ENCODE peak calls at places on chromosomes 7 and 10, in four cellular contexts. O is heart left ventricle, G is IMR-90, D is breast epithelium. J is an unnamed sample. For H3K4me1, the result is how much of the 10 kb centered on the place peaks cover.

GRCh38 chr10:45000764-45001381 is at the start of gene ZNF22:
- DNase-seq in D (no peak), O (peak), G (peak), J (peak)

GRCh38 chr7:127678947-127679346 is 27.0 kb downstream of the SND1 start:
- DNase-seq in G (peak), O (no peak), D (no peak), J (no peak)

GRCh38 chr7:140229101-140229525 is 52.3 kb upstream of the KDM7A start:
- DNase-seq in D (no peak), G (no peak), O (no peak), J (no peak)

GRCh38 chr7:70681111-70681846 is 450.7 kb upstream of the GALNT17 start:
- DNase-seq in D (no peak), G (no peak), O (no peak), J (no peak)

GRCh38 chr10:63409465-63410027 is 56.2 kb downstream of the JMJD1C start:
- DNase-seq in D (no peak), G (peak), O (no peak), J (no peak)

GRCh38 chr7:20598479-20599419 is 16.7 kb upstream of the ABCB5 start:
- DNase-seq in G (peak), O (no peak), D (no peak), J (peak)

GRCh38 chr7:29146082-29146706 is at the start of gene CPVL:
- DNase-seq in D (no peak), G (no peak), O (peak), J (peak)

GRCh38 chr10:131081786-131082185 is 229.7 kb downstream of the TCERG1L start:
- DNase-seq in D (no peak), O (no peak), G (no peak), J (no peak)

GRCh38 chr10:13672505-13672904 is 85.7 kb downstream of the PRPF18 start:
- DNase-seq in G (no peak), O (no peak), D (no peak), J (no peak)

GRCh38 chr10:17412323-17412722 is 42.1 kb downstream of the ST8SIA6 start:
- DNase-seq in O (no peak), G (no peak), D (no peak), J (no peak)

GRCh38 chr10:102819054-102819453 is 18.2 kb downstream of the CYP17A1 start:
- DNase-seq in D (no peak), G (no peak), O (peak), J (peak)

GRCh38 chr10:58175990-58176910 is 91.4 kb downstream of the IPMK start:
- DNase-seq in G (peak), D (no peak), O (no peak), J (no peak)

GRCh38 chr10:127945335-127945734 is 38.4 kb downstream of the PTPRE start:
- DNase-seq in O (no peak), D (no peak), G (peak), J (no peak)

GRCh38 chr7:92831716-92832622 is 4.4 kb downstream of the CDK6 start:
- DNase-seq in O (no peak), G (peak), D (no peak), J (no peak)

GRCh38 chr7:18153183-18153748 is 125.6 kb upstream of the PRPS1L1 start:
- DNase-seq in O (no peak), G (no peak), D (no peak), J (no peak)

GRCh38 chr7:100079024-100079560 is 2.4 kb downstream of the ZNF3 start:
- DNase-seq in O (no peak), D (no peak), G (no peak), J (no peak)

GRCh38 chr10:119595134-119595714 is 1.5 kb downstream of the TIAL1 start:
- DNase-seq in D (no peak), G (peak), O (no peak), J (no peak)

GRCh38 chr10:17454181-17454800 is at the start of gene ST8SIA6:
- DNase-seq in G (peak), O (peak), D (no peak), J (no peak)

GRCh38 chr7:57181281-57181680 is 49.0 kb upstream of the ZNF479 start:
- DNase-seq in G (no peak), O (no peak), D (no peak), J (no peak)

GRCh38 chr7:138338361-138338760 is 121.7 kb upstream of the TRIM24 start:
- DNase-seq in G (no peak), O (peak), D (peak), J (peak)

GRCh38 chr7:129163875-129164544 is 19.5 kb downstream of the TSPAN33 start:
- DNase-seq in D (no peak), O (no peak), G (peak), J (peak)

GRCh38 chr7:1948887-1949680 is 279.0 kb downstream of the ELFN1 start:
- DNase-seq in D (no peak), O (peak), G (no peak), J (no peak)

GRCh38 chr7:7579638-7580037 is 13.0 kb downstream of the MIOS start:
- DNase-seq in D (no peak), O (no peak), G (no peak), J (no peak)

GRCh38 chr7:41029072-41029492 is 673.8 kb downstream of the INHBA start:
- DNase-seq in G (peak), D (no peak), O (no peak), J (no peak)

GRCh38 chr7:128738570-128739047 is 550 bp upstream of the CALU start:
- DNase-seq in D (no peak), O (no peak), G (no peak), J (no peak)

GRCh38 chr7:149856583-149856982 is 17.2 kb upstream of the ATP6V0E2 start:
- DNase-seq in G (no peak), D (no peak), O (no peak), J (no peak)

GRCh38 chr10:93680414-93681047 is 21.9 kb downstream of the FRA10AC1 start:
- DNase-seq in G (peak), O (no peak), D (no peak), J (no peak)
- TF ChIP-seq CTCF in G (peak), O (no peak), D (no peak), J (no peak)

GRCh38 chr10:24254180-24254579 is 45.2 kb downstream of the KIAA1217 start:
- DNase-seq in D (no peak), O (no peak), G (peak), J (no peak)
- H3K4me1 ChIP-seq in D (under half), O (under half), G (under half), J (under half)

DNA sequence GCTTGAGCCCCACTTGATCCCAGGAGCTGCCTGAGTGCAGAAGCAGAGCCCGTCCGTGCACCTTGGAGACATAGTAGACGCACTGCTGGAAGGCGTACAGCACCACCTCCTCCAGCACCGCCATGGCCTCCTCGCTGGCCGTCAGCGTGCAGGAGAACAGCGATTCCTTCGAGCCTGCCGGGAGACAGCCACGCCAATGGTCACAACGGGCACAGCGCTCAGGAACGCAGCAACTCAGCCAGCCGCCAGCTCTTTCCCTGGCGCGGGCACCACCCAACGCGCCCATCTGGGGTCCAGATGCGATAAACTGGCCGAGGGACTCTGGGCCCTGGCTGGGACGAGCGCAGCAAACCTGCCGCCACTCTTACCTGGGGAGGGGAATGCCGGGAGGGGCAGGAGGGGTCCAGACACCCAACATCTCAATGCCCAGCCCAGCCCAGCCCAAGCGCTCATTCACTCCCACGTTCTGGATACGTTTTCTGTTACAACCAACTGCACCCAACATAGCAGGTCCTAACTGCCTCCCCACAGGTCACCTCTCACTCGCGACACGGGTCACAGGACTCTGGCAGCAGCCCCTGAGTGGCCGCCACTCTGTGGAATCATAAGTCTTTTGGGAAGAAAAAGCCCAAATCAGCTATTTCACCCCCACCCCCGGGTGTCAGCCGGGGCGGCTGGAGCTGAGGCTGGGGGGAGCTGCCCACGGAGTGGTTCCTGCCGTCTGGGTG is 41.9 kb downstream of the AP5Z1 start:
- DNase-seq in D (no peak), G (no peak), O (no peak), J (no peak)
- H3K4me3 ChIP-seq in D (no peak), G (no peak), O (no peak), J (no peak)

DNA sequence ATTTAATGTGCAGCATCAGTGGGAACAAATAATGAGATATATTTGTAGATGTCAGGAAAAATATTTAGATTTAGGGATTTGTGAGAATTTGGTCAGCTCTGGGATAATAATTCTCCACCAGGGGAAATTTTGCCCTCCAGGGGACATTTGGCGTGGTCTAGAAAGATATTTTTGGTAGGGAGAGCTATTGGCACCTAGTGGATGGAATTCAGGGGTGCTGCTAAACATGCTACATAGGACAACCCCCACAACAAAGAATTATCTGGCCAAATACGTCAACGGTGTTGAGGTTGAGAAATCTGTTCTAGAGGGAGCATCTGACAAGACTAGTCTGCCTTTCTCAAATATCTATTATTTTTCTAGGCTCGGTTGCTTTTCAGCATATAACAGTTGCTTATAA is 2.1 kb downstream of the ADK start:
- DNase-seq in G (peak), D (no peak), O (no peak), J (no peak)
- TF ChIP-seq CTCF in G (peak), D (peak), O (peak), J (peak)

GRCh38 chr7:485188-486081 is 34.2 kb downstream of the PDGFA start:
- DNase-seq in G (peak), D (no peak), O (peak), J (no peak)
- H3K4me1 ChIP-seq in G (under half), D (under half), O (under half), J (under half)

GRCh38 chr7:97116308-97116707 is 1.2 kb upstream of the SDHAF3 start:
- DNase-seq in D (no peak), G (no peak), O (no peak), J (no peak)

GRCh38 chr7:97118306-97118917 is 914 bp downstream of the SDHAF3 start:
- DNase-seq in D (no peak), G (no peak), O (no peak), J (no peak)

GRCh38 chr7:97117372-97118188 is at the start of gene SDHAF3:
- DNase-seq in G (peak), O (peak), D (peak), J (peak)

GRCh38 chr7:97119747-97120146 is 2.2 kb downstream of the SDHAF3 start:
- DNase-seq in D (no peak), G (no peak), O (no peak), J (no peak)

GRCh38 chr7:97117035-97117371 is 495 bp upstream of the SDHAF3 start:
- DNase-seq in G (no peak), O (no peak), D (no peak), J (no peak)
- H3K4me3 ChIP-seq in G (peak), O (peak), D (peak), J (peak)

GRCh38 chr7:82362129-82362528 is 81.4 kb downstream of the CACNA2D1 start:
- DNase-seq in G (peak), O (no peak), D (no peak), J (no peak)
- TF ChIP-seq CTCF in G (no peak), O (no peak), D (no peak), J (no peak)